ENCODE peak calls at places on chromosomes 2 and 18, in five cellular contexts. K, M, U, S and C are unnamed samples.

GRCh38 chr2:179336782-179337534 is 72.3 kb upstream of the SESTD1 start:
- DNase-seq in K (no peak), M (no peak), U (no peak), S (no peak), C (no peak)

GRCh38 chr2:53753036-53753435 is 14.6 kb upstream of the CHAC2 start:
- DNase-seq in K (no peak), M (no peak), U (no peak), S (no peak), C (no peak)

GRCh38 chr18:48933578-48934399 is 17.0 kb downstream of the SMAD7 start:
- DNase-seq in K (no peak), M (no peak), U (no peak), S (peak; percentile 22), C (no peak)

GRCh38 chr2:159775006-159775405 is 23.0 kb downstream of the CD302 start:
- DNase-seq in K (no peak), M (no peak), U (no peak), S (no peak), C (no peak)

GRCh38 chr18:77329651-77330050 is 80.0 kb downstream of the GALR1 start:
- DNase-seq in K (no peak), M (no peak), U (no peak), S (no peak), C (no peak)

GRCh38 chr2:144671695-144672094 is 151.8 kb upstream of the ZEB2 start:
- DNase-seq in K (no peak), M (no peak), U (no peak), S (no peak), C (no peak)

GRCh38 chr18:73896685-73897084 is 250.9 kb downstream of the FBXO15 start:
- DNase-seq in K (no peak), M (no peak), U (no peak), S (no peak), C (no peak)

GRCh38 chr2:148614332-148615049 is 30.1 kb upstream of the EPC2 start:
- DNase-seq in K (peak; percentile 53), M (no peak), U (no peak), S (no peak), C (peak; percentile 59)

GRCh38 chr2:138964413-138964812 is 184.2 kb upstream of the NXPH2 start:
- DNase-seq in K (no peak), M (no peak), U (no peak), S (no peak), C (no peak)

GRCh38 chr18:7174359-7175107 is 56.4 kb upstream of the LRRC30 start:
- DNase-seq in K (no peak), M (peak; percentile 36), U (no peak), S (no peak), C (peak; percentile 37)

GRCh38 chr2:159226059-159226461 is 60.4 kb downstream of the WDSUB1 start:
- DNase-seq in K (no peak), M (no peak), U (peak; percentile 20), S (peak; percentile 33), C (no peak)

GRCh38 chr2:54577035-54577434 is 120.9 kb downstream of the SPTBN1 start:
- DNase-seq in K (no peak), M (no peak), U (no peak), S (no peak), C (peak; percentile 23)

GRCh38 chr18:72342933-72343332 is 201.2 kb downstream of the CBLN2 start:
- DNase-seq in K (no peak), M (no peak), U (no peak), S (no peak), C (no peak)

GRCh38 chr18:32461704-32462272 is 8.9 kb downstream of the GAREM1 start:
- DNase-seq in K (no peak), M (no peak), U (no peak), S (no peak), C (no peak)

GRCh38 chr2:99672766-99673375 is 183.1 kb upstream of the REV1 start:
- DNase-seq in K (no peak), M (no peak), U (no peak), S (no peak), C (peak; percentile 85)

GRCh38 chr2:127575941-127576432 is 40.5 kb downstream of the MYO7B start:
- DNase-seq in K (no peak), M (no peak), U (no peak), S (no peak), C (no peak)

GRCh38 chr2:40168032-40168431 is 283.9 kb downstream of the SLC8A1 start:
- DNase-seq in K (no peak), M (no peak), U (no peak), S (no peak), C (no peak)

GRCh38 chr2:230674930-230675672 is 37.5 kb upstream of the CAB39 start:
- DNase-seq in K (no peak), M (no peak), U (no peak), S (no peak), C (no peak)

GRCh38 chr18:78526275-78526674 is 453.3 kb upstream of the SALL3 start:
- DNase-seq in K (no peak), M (no peak), U (no peak), S (no peak), C (no peak)

GRCh38 chr18:35143615-35144596 is 96.9 kb upstream of the ZNF397 start:
- DNase-seq in K (no peak), M (peak; percentile 70), U (peak; percentile 56), S (peak; percentile 28), C (peak; percentile 66)

GRCh38 chr2:43623052-43623451 is 14.0 kb upstream of the PLEKHH2 start:
- DNase-seq in K (no peak), M (peak; percentile 52), U (no peak), S (no peak), C (no peak)

GRCh38 chr18:74331404-74331803 is 15.8 kb downstream of the C18orf63 start:
- DNase-seq in K (no peak), M (peak; percentile 33), U (no peak), S (no peak), C (peak; percentile 63)

GRCh38 chr2:238495422-238495821 is 68.7 kb downstream of the ASB1 start:
- DNase-seq in K (no peak), M (no peak), U (peak; percentile 14), S (no peak), C (no peak)

GRCh38 chr2:238493880-238494572 is 67.3 kb downstream of the ASB1 start:
- DNase-seq in K (no peak), M (no peak), U (peak; percentile 43), S (no peak), C (no peak)

GRCh38 chr2:238493411-238493810 is 66.7 kb downstream of the ASB1 start:
- DNase-seq in K (no peak), M (no peak), U (no peak), S (no peak), C (no peak)

GRCh38 chr2:238494573-238494961 is 67.8 kb downstream of the ASB1 start:
- DNase-seq in K (no peak), M (no peak), U (peak; percentile 41), S (no peak), C (no peak)

GRCh38 chr2:238492905-238493304 is 66.2 kb downstream of the ASB1 start:
- DNase-seq in K (no peak), M (no peak), U (no peak), S (no peak), C (no peak)
- TF ChIP-seq JUND in K (no peak), M (no peak), U (no peak), S (no peak), C (no peak)

DNA sequence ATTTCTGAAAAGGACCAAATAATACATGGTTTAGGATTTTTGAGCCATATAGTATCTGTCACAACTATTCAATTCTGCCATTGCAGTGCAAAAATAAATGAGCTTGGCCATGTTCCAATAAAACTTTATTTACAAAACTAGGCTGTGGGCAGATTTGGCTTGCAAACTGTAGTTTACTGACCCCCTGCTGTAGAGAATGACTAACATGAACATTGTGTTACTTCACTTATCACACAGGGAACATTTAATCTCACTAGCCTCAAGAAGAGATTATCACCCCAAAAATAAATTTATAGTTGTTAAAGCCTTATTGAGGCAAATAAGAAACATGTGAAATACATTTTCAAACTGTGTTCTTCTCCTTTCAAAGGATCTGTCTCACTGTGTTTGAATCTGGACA is 766.2 kb downstream of the MBD2 start:
- DNase-seq in K (no peak), M (no peak), U (no peak), S (no peak), C (no peak)
- TF ChIP-seq JUND in K (no peak), M (no peak), U (no peak), S (no peak), C (no peak)

GRCh38 chr2:9807555-9808305 is 35.5 kb upstream of the TAF1B start:
- DNase-seq in K (no peak), M (peak; percentile 27), U (no peak), S (no peak), C (no peak)
- TF ChIP-seq JUND in K (no peak), M (no peak), U (no peak), S (no peak), C (no peak)

DNA sequence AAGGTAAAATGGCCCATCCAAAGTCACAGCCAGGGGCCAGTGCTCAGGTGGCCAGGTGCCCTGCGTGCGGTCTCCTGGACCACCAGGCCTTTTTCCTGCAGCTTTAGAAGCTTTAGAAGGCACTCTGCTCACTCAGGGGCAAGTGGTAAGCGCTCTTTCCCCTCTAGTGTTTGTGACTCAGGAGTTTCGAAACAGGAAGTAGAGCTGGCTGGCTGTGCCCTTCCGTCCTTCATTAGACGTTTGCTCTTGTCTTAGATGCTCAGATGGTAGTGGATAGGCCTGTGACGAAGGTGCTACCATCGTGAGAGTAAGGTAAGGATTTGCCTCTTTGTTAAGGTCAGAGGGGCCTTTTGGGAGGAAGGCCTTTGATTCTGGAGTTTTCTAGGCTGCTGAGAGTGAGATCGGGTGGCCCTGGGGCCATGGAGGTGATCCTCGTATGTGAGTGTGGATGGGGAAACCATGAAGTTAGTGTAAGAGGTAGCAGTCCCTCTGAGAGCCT is at the start of gene CASP8:
- DNase-seq in K (no peak), M (no peak), U (no peak), S (no peak), C (no peak)
- TF ChIP-seq JUND in K (no peak), M (no peak), U (no peak), S (peak; percentile 51), C (no peak)

GRCh38 chr2:28193552-28194383 is 198.9 kb upstream of the FOSL2 start:
- DNase-seq in K (no peak), M (peak; percentile 27), U (no peak), S (no peak), C (no peak)
- TF ChIP-seq JUND in K (no peak), M (no peak), U (no peak), S (no peak), C (no peak)

DNA sequence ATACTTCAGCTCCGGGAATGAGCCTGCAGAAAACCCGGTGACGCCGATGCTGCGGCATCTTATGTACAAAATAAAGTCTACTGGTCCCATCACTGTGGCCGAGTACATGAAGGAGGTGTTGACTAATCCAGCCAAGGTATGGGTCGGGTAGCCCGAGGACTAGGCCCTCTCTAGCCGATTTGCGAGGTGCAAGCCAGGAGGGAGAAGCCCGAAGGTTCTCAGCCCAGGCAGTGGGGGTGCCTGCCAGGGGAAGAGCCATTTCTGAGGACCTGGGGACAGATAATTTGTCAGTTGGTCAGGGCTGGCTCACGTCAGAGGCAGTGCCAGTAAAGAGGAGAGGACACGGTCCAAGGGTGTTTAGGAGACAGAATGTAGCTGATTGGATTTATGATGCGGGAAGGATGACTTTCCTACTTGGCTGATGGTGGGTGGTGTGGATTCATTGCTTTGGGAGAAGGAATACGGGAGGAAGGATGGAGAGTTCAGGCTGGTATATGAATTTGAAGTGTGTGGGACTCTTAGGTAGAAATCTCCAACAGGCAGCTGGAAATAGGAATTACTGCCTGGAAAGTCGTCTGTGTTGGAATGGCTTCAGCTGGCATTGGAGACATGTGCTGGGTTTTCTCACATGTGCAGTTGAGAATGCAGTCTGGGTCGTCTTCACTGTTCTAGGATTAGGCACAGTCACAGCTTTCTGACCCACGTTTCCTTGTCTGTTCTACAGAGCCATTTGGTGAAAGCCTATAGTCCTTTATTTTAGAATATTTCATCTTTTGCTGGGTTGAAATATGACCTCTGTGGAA is 874 bp downstream of the NDUFAF7 start:
- DNase-seq in K (no peak), M (peak; percentile 64), U (no peak), S (peak; percentile 18), C (peak; percentile 7)
- TF ChIP-seq JUND in K (no peak), M (no peak), U (no peak), S (no peak), C (no peak)